ENCODE peak calls at places on chromosomes 2 and 18, in seven cellular contexts. H, A, V, M, F, Y and B are unnamed samples.

GRCh38 chr2:239625913-239626734 is 225.3 kb upstream of the HDAC4 start:
- DNase-seq in H (no peak), A (no peak), V (no peak), M (no peak), F (no peak), Y (no peak), B (no peak)

GRCh38 chr2:240701736-240702639 is 10.3 kb downstream of the AQP12A start:
- DNase-seq in H (no peak), A (no peak), V (no peak), M (no peak), F (no peak), Y (no peak), B (no peak)

GRCh38 chr2:71460595-71461303 is 7.4 kb downstream of the DYSF start:
- DNase-seq in H (no peak), A (no peak), V (no peak), M (no peak), F (no peak), Y (peak), B (no peak)

GRCh38 chr2:180472133-180472532 is 465.0 kb upstream of the CWC22 start:
- DNase-seq in H (no peak), A (no peak), V (no peak), M (no peak), F (peak), Y (peak), B (no peak)

GRCh38 chr2:88540346-88540745 is 86.9 kb downstream of the EIF2AK3 start:
- DNase-seq in H (no peak), A (no peak), V (peak), M (no peak), F (no peak), Y (no peak), B (no peak)

GRCh38 chr2:181500201-181500600 is 43.0 kb downstream of the ITGA4 start:
- DNase-seq in H (no peak), A (no peak), V (no peak), M (no peak), F (no peak), Y (no peak), B (no peak)

GRCh38 chr2:143955416-143956075 is 564.4 kb downstream of the ZEB2 start:
- DNase-seq in H (no peak), A (no peak), V (peak), M (no peak), F (peak), Y (peak), B (no peak)

GRCh38 chr2:148887349-148888002 is 12.4 kb downstream of the KIF5C start:
- DNase-seq in H (no peak), A (no peak), V (no peak), M (no peak), F (no peak), Y (no peak), B (no peak)

GRCh38 chr2:238290715-238291549 is 2.5 kb upstream of the PER2 start:
- DNase-seq in H (no peak), A (no peak), V (no peak), M (peak), F (no peak), Y (no peak), B (no peak)

GRCh38 chr2:220373878-220374277 is 746.4 kb downstream of the SLC4A3 start:
- DNase-seq in H (no peak), A (no peak), V (peak), M (no peak), F (peak), Y (peak), B (no peak)

GRCh38 chr18:39841133-39842041 is 2113.6 kb upstream of the PIK3C3 start:
- DNase-seq in H (no peak), A (no peak), V (peak), M (peak), F (no peak), Y (peak), B (peak)

GRCh38 chr2:226548706-226549105 is 250.9 kb downstream of the IRS1 start:
- DNase-seq in H (no peak), A (peak), V (no peak), M (no peak), F (no peak), Y (no peak), B (no peak)

GRCh38 chr2:53668624-53669026 is 99.0 kb upstream of the CHAC2 start:
- DNase-seq in H (no peak), A (no peak), V (no peak), M (no peak), F (no peak), Y (no peak), B (no peak)

GRCh38 chr2:29130295-29130694 is 15.1 kb downstream of the CLIP4 start:
- DNase-seq in H (no peak), A (peak), V (peak), M (no peak), F (peak), Y (peak), B (no peak)

GRCh38 chr2:68715353-68716041 is 19.1 kb upstream of the ARHGAP25 start:
- DNase-seq in H (no peak), A (peak), V (peak), M (no peak), F (no peak), Y (peak), B (peak)

GRCh38 chr2:160522951-160523700 is 29.5 kb upstream of the RBMS1 start:
- DNase-seq in H (no peak), A (no peak), V (no peak), M (no peak), F (no peak), Y (peak), B (no peak)

GRCh38 chr18:10410472-10411300 is 43.7 kb upstream of the APCDD1 start:
- DNase-seq in H (no peak), A (no peak), V (peak), M (no peak), F (no peak), Y (peak), B (no peak)

GRCh38 chr18:50578030-50578429 is 18.1 kb downstream of the MAPK4 start:
- DNase-seq in H (no peak), A (no peak), V (no peak), M (no peak), F (no peak), Y (no peak), B (no peak)